ENCODE peak calls at places on chromosomes 6 and 20, in ten cellular contexts. I is A549, W is GM06990, B is hepatocyte, D is mammary epithelial cell, Z is astrocyte of the spinal cord, Y is A673, J is breast epithelium, R is colonic mucosa, E is fibroblast of lung. V is an unnamed sample.
A peak's percentile ranks its signal among the peaks of the same experiment; 100 is the strongest.

GRCh38 chr6:108105584-108105983 is 31.0 kb upstream of the OSTM1 start:
- DNase-seq in Y (no peak), Z (no peak), E (peak; percentile 56), D (no peak), W (no peak), R (no peak), B (no peak), J (no peak), I (no peak), V (peak; percentile 34)

GRCh38 chr6:168060521-168060931 is 18.5 kb downstream of the FRMD1 start:
- DNase-seq in I (peak; percentile 13), R (peak; percentile 86), J (peak; percentile 27), Y (peak; percentile 49), E (peak; percentile 49), B (peak; percentile 80), D (peak; percentile 3), Z (peak; percentile 37), W (no peak), V (peak; percentile 83)

GRCh38 chr20:25352746-25353145 is 37.9 kb downstream of the ABHD12 start:
- DNase-seq in E (no peak), D (peak; percentile 9), I (no peak), J (no peak), W (no peak), Y (no peak), B (no peak), Z (no peak), R (no peak), V (no peak)

GRCh38 chr6:37607949-37608348 is 89.7 kb downstream of the MDGA1 start:
- DNase-seq in J (no peak), D (no peak), R (no peak), E (peak; percentile 63), Z (peak; percentile 65), Y (peak; percentile 56), I (peak; percentile 22), B (peak; percentile 43), W (no peak), V (peak; percentile 57)

GRCh38 chr20:23928788-23929187 is 49.2 kb upstream of the CST5 start:
- DNase-seq in Z (no peak), B (no peak), E (no peak), R (no peak), I (no peak), W (no peak), J (no peak), Y (peak; percentile 6), D (no peak), V (no peak)

GRCh38 chr6:44224154-44224977 is 971 bp downstream of the SLC29A1 start:
- DNase-seq in Y (peak; percentile 33), J (no peak), R (no peak), I (peak; percentile 25), E (peak; percentile 15), Z (no peak), D (peak; percentile 39), B (no peak), W (no peak), V (no peak)

GRCh38 chr20:21251278-21251677 is 51.9 kb upstream of the XRN2 start:
- DNase-seq in E (peak; percentile 61), Y (no peak), D (peak; percentile 61), R (no peak), W (no peak), J (no peak), I (no peak), B (no peak), Z (peak; percentile 18), V (peak; percentile 13)

GRCh38 chr20:53247460-53248103 is 275.4 kb downstream of the TSHZ2 start:
- DNase-seq in J (no peak), E (peak; percentile 26), I (no peak), R (no peak), W (no peak), B (no peak), D (no peak), Z (no peak), Y (no peak), V (no peak)

GRCh38 chr6:56959938-56960337 is 5.0 kb downstream of the BEND6 start:
- DNase-seq in Z (peak; percentile 72), I (no peak), Y (no peak), J (no peak), E (peak; percentile 81), W (no peak), D (peak; percentile 62), R (no peak), B (no peak), V (peak; percentile 55)

GRCh38 chr20:481167-481566 is 18.8 kb upstream of the TBC1D20 start:
- DNase-seq in J (no peak), Y (no peak), B (no peak), I (no peak), E (no peak), R (no peak), D (no peak), Z (no peak), W (no peak), V (no peak)

GRCh38 chr6:34645627-34646026 is 50.9 kb downstream of the ILRUN start:
- DNase-seq in J (no peak), W (no peak), R (no peak), E (no peak), D (no peak), Y (no peak), I (no peak), Z (no peak), B (no peak), V (no peak)

GRCh38 chr6:39402239-39402751 is 79.8 kb upstream of the KCNK16 start:
- DNase-seq in Z (no peak), R (no peak), W (no peak), J (no peak), E (no peak), B (no peak), D (peak; percentile 46), I (no peak), Y (no peak), V (no peak)

DNA sequence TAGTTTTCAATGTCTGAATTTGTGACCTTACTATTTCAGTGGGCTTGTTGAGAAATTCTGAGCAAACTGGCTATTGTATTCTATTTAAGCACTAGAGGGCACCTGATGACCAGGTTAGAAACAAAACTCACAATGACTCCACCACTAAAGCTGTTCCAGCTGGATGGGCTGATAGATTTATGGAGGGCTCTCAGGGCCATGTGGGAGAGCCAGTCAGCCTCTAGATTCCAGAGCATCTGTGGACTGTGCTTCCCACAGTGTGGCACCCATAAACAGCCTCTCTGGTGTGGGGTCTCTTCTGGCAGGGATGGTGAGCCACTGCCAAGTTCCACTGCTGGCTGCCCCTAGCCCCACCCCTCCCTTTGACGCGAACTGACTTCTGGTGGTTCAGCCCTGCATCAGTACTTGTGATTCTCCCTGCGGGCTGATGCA is 29.2 kb downstream of the C6orf58 start:
- DNase-seq in W (no peak), Y (peak; percentile 54), R (no peak), J (no peak), I (peak; percentile 21), B (peak; percentile 46), Z (peak; percentile 59), D (peak; percentile 31), E (peak; percentile 23), V (peak; percentile 71)
- TF ChIP-seq CTCF in W (no peak), Y (peak; percentile 34), R (no peak), J (no peak), I (no peak), B (peak; percentile 46), Z (peak; percentile 37), D (peak; percentile 37), E (no peak), V (peak; percentile 55)

GRCh38 chr6:27761391-27761790 is 150.8 kb downstream of the OR2B2 start:
- DNase-seq in W (no peak), Y (no peak), B (no peak), I (no peak), R (no peak), Z (peak; percentile 18), J (no peak), E (peak; percentile 12), D (no peak), V (peak; percentile 41)
- H3K4me3 ChIP-seq in W (no peak overlapping the region), Y (no peak overlapping the region), B (no peak overlapping the region), I (no peak overlapping the region), R (no peak overlapping the region), Z (peak overlapping the region; percentile 41), J (no peak overlapping the region), E (no peak overlapping the region), D (no peak overlapping the region), V (peak overlapping the region; percentile 41)

GRCh38 chr20:9963029-9963428 is 71.8 kb upstream of the ANKEF1 start:
- DNase-seq in Y (no peak), D (no peak), I (no peak), Z (no peak), J (no peak), W (no peak), E (no peak), R (no peak), B (no peak), V (no peak)

GRCh38 chr20:9955646-9956045 is 79.1 kb upstream of the ANKEF1 start:
- DNase-seq in R (no peak), W (no peak), E (peak; percentile 61), B (no peak), D (peak; percentile 73), Z (no peak), I (no peak), J (no peak), Y (no peak), V (peak; percentile 18)

DNA sequence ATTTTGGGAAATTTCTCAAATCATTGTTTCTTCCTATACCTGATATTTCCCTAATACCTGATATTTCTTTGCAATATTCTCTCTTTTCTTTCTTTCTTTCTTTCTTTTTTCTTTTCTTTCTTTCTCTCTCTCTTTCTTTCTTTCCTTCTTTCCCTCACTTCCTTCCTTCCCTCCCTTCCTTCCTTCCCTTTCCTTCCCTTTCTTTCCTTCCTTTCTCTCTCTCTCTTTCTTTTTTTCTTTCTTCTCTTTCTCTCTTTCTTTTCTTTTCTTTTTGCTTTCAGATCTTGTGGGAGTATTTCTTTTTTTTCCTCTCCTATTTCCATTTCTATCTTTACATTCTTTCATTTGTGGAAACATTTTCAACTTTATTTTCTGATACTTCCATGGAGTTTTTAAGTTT is 76.1 kb upstream of the ANKEF1 start:
- DNase-seq in E (no peak), J (no peak), I (no peak), Y (no peak), B (no peak), Z (no peak), W (no peak), R (no peak), D (no peak), V (no peak)
- TF ChIP-seq CTCF in E (no peak), J (no peak), I (no peak), Y (no peak), B (no peak), Z (no peak), W (no peak), R (no peak), D (no peak), V (no peak)

DNA sequence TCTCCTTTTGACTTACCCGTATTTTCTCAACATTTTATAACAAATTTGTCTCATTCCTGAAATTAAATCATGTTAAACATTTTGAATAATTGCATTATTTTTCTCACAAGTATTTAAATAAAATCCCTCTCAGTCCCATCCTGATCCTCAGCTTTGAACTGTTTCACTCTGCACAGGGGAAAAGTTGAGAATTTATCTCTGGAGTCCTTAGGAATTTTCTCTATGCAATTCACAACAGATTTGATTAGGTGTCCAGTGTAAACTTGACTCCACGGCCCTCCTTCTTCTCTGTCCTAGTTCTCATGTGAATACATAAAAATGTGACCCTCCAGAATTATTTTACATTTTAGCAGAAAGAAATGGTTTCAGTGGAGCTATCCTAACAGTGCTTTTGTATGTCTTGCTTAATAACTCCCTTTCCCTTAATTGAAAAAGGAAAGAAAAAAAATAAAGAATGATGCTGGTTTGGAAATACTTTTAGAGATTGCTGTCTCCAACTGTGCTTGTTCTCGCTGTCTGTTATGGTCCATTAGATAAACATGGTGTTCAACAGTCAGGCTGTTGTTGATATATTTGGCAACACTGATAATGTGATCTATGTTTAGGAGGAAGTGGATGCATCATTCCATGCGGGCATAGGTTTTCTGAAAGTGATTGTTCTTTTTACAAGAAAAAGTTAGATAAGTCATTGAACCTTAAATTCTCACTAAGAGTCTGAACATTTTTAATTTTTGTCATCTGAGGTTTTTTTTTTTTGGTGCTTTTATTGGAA is 599.3 kb upstream of the CITED2 start:
- DNase-seq in Z (peak; percentile 88), I (no peak), Y (peak; percentile 80), W (no peak), D (no peak), J (no peak), E (peak; percentile 96), B (no peak), R (no peak), V (peak; percentile 97)
- H3K4me3 ChIP-seq in Z (no peak overlapping the region), I (no peak overlapping the region), Y (no peak overlapping the region), W (no peak overlapping the region), D (no peak overlapping the region), J (no peak overlapping the region), E (no peak overlapping the region), B (no peak overlapping the region), R (no peak overlapping the region), V (no peak overlapping the region)

V was measured in choroid plexus epithelial cell.